ENCODE peak calls at places on chromosomes 1 and 21, in six cellular contexts. One of them, this sample, is unnamed.

GRCh38 chr1:200147094-200147493 is 119.6 kb downstream of the NR5A2 start:
- DNase-seq in activated CD4-positive, alpha-beta T cell treated with anti-CD3 and anti-CD28 coated beads, Interleukin-2, amount 50 U/mL, for 1 hour: no peak
- DNase-seq in stimulated activated CD4-positive, alpha-beta T cell treated with anti-CD3 and anti-CD28 coated beads, Interleukin-12 subunit alpha, Interleukin-12 subunit beta, amount 100 ng/mL, for 48 hours: no peak
- DNase-seq in gastrocnemius medialis: no peak
- DNase-seq in fibroblast of the conjunctiva: no peak
- DNase-seq in endodermal cell: no peak
- DNase-seq in this sample: no peak

GRCh38 chr1:247357781-247358211 is 26.1 kb upstream of the ZNF496 start:
- DNase-seq in activated CD4-positive, alpha-beta T cell treated with anti-CD3 and anti-CD28 coated beads, Interleukin-2, amount 50 U/mL, for 1 hour: no peak
- DNase-seq in stimulated activated CD4-positive, alpha-beta T cell treated with anti-CD3 and anti-CD28 coated beads, Interleukin-12 subunit alpha, Interleukin-12 subunit beta, amount 100 ng/mL, for 48 hours: no peak
- DNase-seq in gastrocnemius medialis: no peak
- DNase-seq in fibroblast of the conjunctiva: no peak
- DNase-seq in endodermal cell: peak
- DNase-seq in this sample: no peak

GRCh38 chr1:158028956-158029355 is 35.5 kb downstream of the KIRREL1 start:
- DNase-seq in activated CD4-positive, alpha-beta T cell treated with anti-CD3 and anti-CD28 coated beads, Interleukin-2, amount 50 U/mL, for 1 hour: no peak
- DNase-seq in stimulated activated CD4-positive, alpha-beta T cell treated with anti-CD3 and anti-CD28 coated beads, Interleukin-12 subunit alpha, Interleukin-12 subunit beta, amount 100 ng/mL, for 48 hours: no peak
- DNase-seq in gastrocnemius medialis: no peak
- DNase-seq in fibroblast of the conjunctiva: no peak
- DNase-seq in endodermal cell: no peak
- DNase-seq in this sample: no peak

GRCh38 chr21:40433575-40433974 is 413.4 kb downstream of the DSCAM start:
- DNase-seq in activated CD4-positive, alpha-beta T cell treated with anti-CD3 and anti-CD28 coated beads, Interleukin-2, amount 50 U/mL, for 1 hour: no peak
- DNase-seq in stimulated activated CD4-positive, alpha-beta T cell treated with anti-CD3 and anti-CD28 coated beads, Interleukin-12 subunit alpha, Interleukin-12 subunit beta, amount 100 ng/mL, for 48 hours: no peak
- DNase-seq in gastrocnemius medialis: no peak
- DNase-seq in fibroblast of the conjunctiva: no peak
- DNase-seq in endodermal cell: no peak
- DNase-seq in this sample: no peak

GRCh38 chr21:15199940-15200339 is 135.1 kb upstream of the NRIP1 start:
- DNase-seq in activated CD4-positive, alpha-beta T cell treated with anti-CD3 and anti-CD28 coated beads, Interleukin-2, amount 50 U/mL, for 1 hour: no peak
- DNase-seq in stimulated activated CD4-positive, alpha-beta T cell treated with anti-CD3 and anti-CD28 coated beads, Interleukin-12 subunit alpha, Interleukin-12 subunit beta, amount 100 ng/mL, for 48 hours: no peak
- DNase-seq in gastrocnemius medialis: no peak
- DNase-seq in fibroblast of the conjunctiva: no peak
- DNase-seq in endodermal cell: no peak
- DNase-seq in this sample: no peak

GRCh38 chr1:167518331-167518700 is at the start of gene CD247:
- DNase-seq in activated CD4-positive, alpha-beta T cell treated with anti-CD3 and anti-CD28 coated beads, Interleukin-2, amount 50 U/mL, for 1 hour: peak
- DNase-seq in stimulated activated CD4-positive, alpha-beta T cell treated with anti-CD3 and anti-CD28 coated beads, Interleukin-12 subunit alpha, Interleukin-12 subunit beta, amount 100 ng/mL, for 48 hours: no peak
- DNase-seq in gastrocnemius medialis: no peak
- DNase-seq in fibroblast of the conjunctiva: no peak
- DNase-seq in endodermal cell: no peak
- DNase-seq in this sample: peak

GRCh38 chr1:119462964-119463363 is 44.0 kb upstream of the HSD3B1 start:
- DNase-seq in activated CD4-positive, alpha-beta T cell treated with anti-CD3 and anti-CD28 coated beads, Interleukin-2, amount 50 U/mL, for 1 hour: no peak
- DNase-seq in stimulated activated CD4-positive, alpha-beta T cell treated with anti-CD3 and anti-CD28 coated beads, Interleukin-12 subunit alpha, Interleukin-12 subunit beta, amount 100 ng/mL, for 48 hours: no peak
- DNase-seq in gastrocnemius medialis: no peak
- DNase-seq in fibroblast of the conjunctiva: no peak
- DNase-seq in endodermal cell: peak
- DNase-seq in this sample: no peak

GRCh38 chr1:6998267-6998666 is 213.0 kb downstream of the CAMTA1 start:
- DNase-seq in activated CD4-positive, alpha-beta T cell treated with anti-CD3 and anti-CD28 coated beads, Interleukin-2, amount 50 U/mL, for 1 hour: no peak
- DNase-seq in stimulated activated CD4-positive, alpha-beta T cell treated with anti-CD3 and anti-CD28 coated beads, Interleukin-12 subunit alpha, Interleukin-12 subunit beta, amount 100 ng/mL, for 48 hours: no peak
- DNase-seq in gastrocnemius medialis: no peak
- DNase-seq in fibroblast of the conjunctiva: no peak
- DNase-seq in endodermal cell: peak
- DNase-seq in this sample: no peak

GRCh38 chr1:234980657-234981396 is 147.8 kb downstream of the TOMM20 start:
- DNase-seq in activated CD4-positive, alpha-beta T cell treated with anti-CD3 and anti-CD28 coated beads, Interleukin-2, amount 50 U/mL, for 1 hour: peak
- DNase-seq in stimulated activated CD4-positive, alpha-beta T cell treated with anti-CD3 and anti-CD28 coated beads, Interleukin-12 subunit alpha, Interleukin-12 subunit beta, amount 100 ng/mL, for 48 hours: peak
- DNase-seq in gastrocnemius medialis: peak
- DNase-seq in fibroblast of the conjunctiva: peak
- DNase-seq in endodermal cell: peak
- DNase-seq in this sample: peak

GRCh38 chr1:48617227-48617626 is 145.2 kb upstream of the SPATA6 start:
- DNase-seq in activated CD4-positive, alpha-beta T cell treated with anti-CD3 and anti-CD28 coated beads, Interleukin-2, amount 50 U/mL, for 1 hour: no peak
- DNase-seq in stimulated activated CD4-positive, alpha-beta T cell treated with anti-CD3 and anti-CD28 coated beads, Interleukin-12 subunit alpha, Interleukin-12 subunit beta, amount 100 ng/mL, for 48 hours: no peak
- DNase-seq in gastrocnemius medialis: no peak
- DNase-seq in fibroblast of the conjunctiva: peak
- DNase-seq in endodermal cell: no peak
- DNase-seq in this sample: no peak

GRCh38 chr1:63917571-63918394 is 144.0 kb downstream of the ROR1 start:
- DNase-seq in activated CD4-positive, alpha-beta T cell treated with anti-CD3 and anti-CD28 coated beads, Interleukin-2, amount 50 U/mL, for 1 hour: no peak
- DNase-seq in stimulated activated CD4-positive, alpha-beta T cell treated with anti-CD3 and anti-CD28 coated beads, Interleukin-12 subunit alpha, Interleukin-12 subunit beta, amount 100 ng/mL, for 48 hours: peak
- DNase-seq in gastrocnemius medialis: no peak
- DNase-seq in fibroblast of the conjunctiva: no peak
- DNase-seq in endodermal cell: peak
- DNase-seq in this sample: no peak

GRCh38 chr1:38991638-38992449 is 768 bp downstream of the AKIRIN1 start:
- DNase-seq in activated CD4-positive, alpha-beta T cell treated with anti-CD3 and anti-CD28 coated beads, Interleukin-2, amount 50 U/mL, for 1 hour: peak
- DNase-seq in stimulated activated CD4-positive, alpha-beta T cell treated with anti-CD3 and anti-CD28 coated beads, Interleukin-12 subunit alpha, Interleukin-12 subunit beta, amount 100 ng/mL, for 48 hours: no peak
- DNase-seq in gastrocnemius medialis: peak
- DNase-seq in fibroblast of the conjunctiva: no peak
- DNase-seq in endodermal cell: peak
- DNase-seq in this sample: no peak

GRCh38 chr1:94804442-94804837 is 15.7 kb upstream of the SLC44A3 start:
- DNase-seq in activated CD4-positive, alpha-beta T cell treated with anti-CD3 and anti-CD28 coated beads, Interleukin-2, amount 50 U/mL, for 1 hour: no peak
- DNase-seq in stimulated activated CD4-positive, alpha-beta T cell treated with anti-CD3 and anti-CD28 coated beads, Interleukin-12 subunit alpha, Interleukin-12 subunit beta, amount 100 ng/mL, for 48 hours: no peak
- DNase-seq in gastrocnemius medialis: no peak
- DNase-seq in fibroblast of the conjunctiva: no peak
- DNase-seq in endodermal cell: no peak
- DNase-seq in this sample: no peak

GRCh38 chr1:204319462-204319861 is 40.3 kb downstream of the PLEKHA6 start:
- DNase-seq in activated CD4-positive, alpha-beta T cell treated with anti-CD3 and anti-CD28 coated beads, Interleukin-2, amount 50 U/mL, for 1 hour: no peak
- DNase-seq in stimulated activated CD4-positive, alpha-beta T cell treated with anti-CD3 and anti-CD28 coated beads, Interleukin-12 subunit alpha, Interleukin-12 subunit beta, amount 100 ng/mL, for 48 hours: no peak
- DNase-seq in gastrocnemius medialis: no peak
- DNase-seq in fibroblast of the conjunctiva: peak
- DNase-seq in endodermal cell: no peak
- DNase-seq in this sample: no peak

GRCh38 chr1:65042467-65042866 is 76.1 kb upstream of the JAK1 start:
- DNase-seq in activated CD4-positive, alpha-beta T cell treated with anti-CD3 and anti-CD28 coated beads, Interleukin-2, amount 50 U/mL, for 1 hour: no peak
- DNase-seq in stimulated activated CD4-positive, alpha-beta T cell treated with anti-CD3 and anti-CD28 coated beads, Interleukin-12 subunit alpha, Interleukin-12 subunit beta, amount 100 ng/mL, for 48 hours: no peak
- DNase-seq in gastrocnemius medialis: no peak
- DNase-seq in fibroblast of the conjunctiva: no peak
- DNase-seq in endodermal cell: no peak
- DNase-seq in this sample: no peak

GRCh38 chr1:192506741-192507155 is 68.8 kb upstream of the RGS1 start:
- DNase-seq in activated CD4-positive, alpha-beta T cell treated with anti-CD3 and anti-CD28 coated beads, Interleukin-2, amount 50 U/mL, for 1 hour: no peak
- DNase-seq in stimulated activated CD4-positive, alpha-beta T cell treated with anti-CD3 and anti-CD28 coated beads, Interleukin-12 subunit alpha, Interleukin-12 subunit beta, amount 100 ng/mL, for 48 hours: no peak
- DNase-seq in gastrocnemius medialis: no peak
- DNase-seq in fibroblast of the conjunctiva: no peak
- DNase-seq in endodermal cell: no peak
- DNase-seq in this sample: no peak

GRCh38 chr1:14304381-14304865 is 294.1 kb upstream of the KAZN start:
- DNase-seq in activated CD4-positive, alpha-beta T cell treated with anti-CD3 and anti-CD28 coated beads, Interleukin-2, amount 50 U/mL, for 1 hour: no peak
- DNase-seq in stimulated activated CD4-positive, alpha-beta T cell treated with anti-CD3 and anti-CD28 coated beads, Interleukin-12 subunit alpha, Interleukin-12 subunit beta, amount 100 ng/mL, for 48 hours: no peak
- DNase-seq in gastrocnemius medialis: peak
- DNase-seq in fibroblast of the conjunctiva: peak
- DNase-seq in endodermal cell: no peak
- DNase-seq in this sample: no peak

GRCh38 chr1:24926596-24927249 is 3.4 kb downstream of the RUNX3 start:
- DNase-seq in activated CD4-positive, alpha-beta T cell treated with anti-CD3 and anti-CD28 coated beads, Interleukin-2, amount 50 U/mL, for 1 hour: no peak
- DNase-seq in stimulated activated CD4-positive, alpha-beta T cell treated with anti-CD3 and anti-CD28 coated beads, Interleukin-12 subunit alpha, Interleukin-12 subunit beta, amount 100 ng/mL, for 48 hours: no peak
- DNase-seq in gastrocnemius medialis: no peak
- DNase-seq in fibroblast of the conjunctiva: no peak
- DNase-seq in endodermal cell: peak
- DNase-seq in this sample: no peak

GRCh38 chr1:8815582-8816285 is 1.7 kb downstream of the RERE start:
- DNase-seq in activated CD4-positive, alpha-beta T cell treated with anti-CD3 and anti-CD28 coated beads, Interleukin-2, amount 50 U/mL, for 1 hour: no peak
- DNase-seq in stimulated activated CD4-positive, alpha-beta T cell treated with anti-CD3 and anti-CD28 coated beads, Interleukin-12 subunit alpha, Interleukin-12 subunit beta, amount 100 ng/mL, for 48 hours: no peak
- DNase-seq in gastrocnemius medialis: no peak
- DNase-seq in fibroblast of the conjunctiva: no peak
- DNase-seq in endodermal cell: peak
- DNase-seq in this sample: no peak

GRCh38 chr1:175116903-175117302 is 49.3 kb downstream of the TNN start:
- DNase-seq in activated CD4-positive, alpha-beta T cell treated with anti-CD3 and anti-CD28 coated beads, Interleukin-2, amount 50 U/mL, for 1 hour: no peak
- DNase-seq in stimulated activated CD4-positive, alpha-beta T cell treated with anti-CD3 and anti-CD28 coated beads, Interleukin-12 subunit alpha, Interleukin-12 subunit beta, amount 100 ng/mL, for 48 hours: no peak
- DNase-seq in gastrocnemius medialis: no peak
- DNase-seq in fibroblast of the conjunctiva: no peak
- DNase-seq in endodermal cell: peak
- DNase-seq in this sample: no peak

GRCh38 chr21:41175080-41175479 is 7.1 kb downstream of the BACE2 start:
- DNase-seq in activated CD4-positive, alpha-beta T cell treated with anti-CD3 and anti-CD28 coated beads, Interleukin-2, amount 50 U/mL, for 1 hour: no peak
- DNase-seq in stimulated activated CD4-positive, alpha-beta T cell treated with anti-CD3 and anti-CD28 coated beads, Interleukin-12 subunit alpha, Interleukin-12 subunit beta, amount 100 ng/mL, for 48 hours: no peak
- DNase-seq in gastrocnemius medialis: no peak
- DNase-seq in fibroblast of the conjunctiva: no peak
- DNase-seq in endodermal cell: no peak
- DNase-seq in this sample: no peak

GRCh38 chr21:44986471-44987291 is 46.9 kb downstream of the SLX9 start:
- DNase-seq in activated CD4-positive, alpha-beta T cell treated with anti-CD3 and anti-CD28 coated beads, Interleukin-2, amount 50 U/mL, for 1 hour: no peak
- DNase-seq in stimulated activated CD4-positive, alpha-beta T cell treated with anti-CD3 and anti-CD28 coated beads, Interleukin-12 subunit alpha, Interleukin-12 subunit beta, amount 100 ng/mL, for 48 hours: no peak
- DNase-seq in gastrocnemius medialis: peak
- DNase-seq in fibroblast of the conjunctiva: no peak
- DNase-seq in endodermal cell: peak
- DNase-seq in this sample: no peak

GRCh38 chr1:116878804-116879477 is 30.8 kb upstream of the PTGFRN start:
- DNase-seq in activated CD4-positive, alpha-beta T cell treated with anti-CD3 and anti-CD28 coated beads, Interleukin-2, amount 50 U/mL, for 1 hour: no peak
- DNase-seq in stimulated activated CD4-positive, alpha-beta T cell treated with anti-CD3 and anti-CD28 coated beads, Interleukin-12 subunit alpha, Interleukin-12 subunit beta, amount 100 ng/mL, for 48 hours: no peak
- DNase-seq in gastrocnemius medialis: peak
- DNase-seq in fibroblast of the conjunctiva: peak
- DNase-seq in endodermal cell: peak
- DNase-seq in this sample: no peak

GRCh38 chr1:207181838-207182237 is 77.8 kb downstream of the C4BPA start:
- DNase-seq in activated CD4-positive, alpha-beta T cell treated with anti-CD3 and anti-CD28 coated beads, Interleukin-2, amount 50 U/mL, for 1 hour: no peak
- DNase-seq in stimulated activated CD4-positive, alpha-beta T cell treated with anti-CD3 and anti-CD28 coated beads, Interleukin-12 subunit alpha, Interleukin-12 subunit beta, amount 100 ng/mL, for 48 hours: no peak
- DNase-seq in gastrocnemius medialis: no peak
- DNase-seq in fibroblast of the conjunctiva: peak
- DNase-seq in endodermal cell: no peak
- DNase-seq in this sample: no peak

GRCh38 chr1:184456189-184456588 is 69.4 kb downstream of the C1orf21 start:
- DNase-seq in activated CD4-positive, alpha-beta T cell treated with anti-CD3 and anti-CD28 coated beads, Interleukin-2, amount 50 U/mL, for 1 hour: no peak
- DNase-seq in stimulated activated CD4-positive, alpha-beta T cell treated with anti-CD3 and anti-CD28 coated beads, Interleukin-12 subunit alpha, Interleukin-12 subunit beta, amount 100 ng/mL, for 48 hours: no peak
- DNase-seq in gastrocnemius medialis: no peak
- DNase-seq in fibroblast of the conjunctiva: no peak
- DNase-seq in endodermal cell: no peak
- DNase-seq in this sample: no peak

GRCh38 chr1:228884615-228885566 is 149.6 kb downstream of the RHOU start:
- DNase-seq in activated CD4-positive, alpha-beta T cell treated with anti-CD3 and anti-CD28 coated beads, Interleukin-2, amount 50 U/mL, for 1 hour: no peak
- DNase-seq in stimulated activated CD4-positive, alpha-beta T cell treated with anti-CD3 and anti-CD28 coated beads, Interleukin-12 subunit alpha, Interleukin-12 subunit beta, amount 100 ng/mL, for 48 hours: no peak
- DNase-seq in gastrocnemius medialis: no peak
- DNase-seq in fibroblast of the conjunctiva: no peak
- DNase-seq in endodermal cell: no peak
- DNase-seq in this sample: no peak

GRCh38 chr1:115706774-115707425 is 61.6 kb downstream of the CASQ2 start:
- DNase-seq in activated CD4-positive, alpha-beta T cell treated with anti-CD3 and anti-CD28 coated beads, Interleukin-2, amount 50 U/mL, for 1 hour: no peak
- DNase-seq in stimulated activated CD4-positive, alpha-beta T cell treated with anti-CD3 and anti-CD28 coated beads, Interleukin-12 subunit alpha, Interleukin-12 subunit beta, amount 100 ng/mL, for 48 hours: peak
- DNase-seq in gastrocnemius medialis: no peak
- DNase-seq in fibroblast of the conjunctiva: peak
- DNase-seq in endodermal cell: peak
- DNase-seq in this sample: no peak

GRCh38 chr1:197799271-197799670 is 24.0 kb upstream of the DENND1B start:
- DNase-seq in activated CD4-positive, alpha-beta T cell treated with anti-CD3 and anti-CD28 coated beads, Interleukin-2, amount 50 U/mL, for 1 hour: no peak
- DNase-seq in stimulated activated CD4-positive, alpha-beta T cell treated with anti-CD3 and anti-CD28 coated beads, Interleukin-12 subunit alpha, Interleukin-12 subunit beta, amount 100 ng/mL, for 48 hours: no peak
- DNase-seq in gastrocnemius medialis: no peak
- DNase-seq in fibroblast of the conjunctiva: peak
- DNase-seq in endodermal cell: peak
- DNase-seq in this sample: no peak

GRCh38 chr1:159556931-159557369 is 21.1 kb upstream of the OR10J5 start:
- DNase-seq in activated CD4-positive, alpha-beta T cell treated with anti-CD3 and anti-CD28 coated beads, Interleukin-2, amount 50 U/mL, for 1 hour: no peak
- DNase-seq in stimulated activated CD4-positive, alpha-beta T cell treated with anti-CD3 and anti-CD28 coated beads, Interleukin-12 subunit alpha, Interleukin-12 subunit beta, amount 100 ng/mL, for 48 hours: no peak
- DNase-seq in gastrocnemius medialis: no peak
- DNase-seq in fibroblast of the conjunctiva: no peak
- DNase-seq in endodermal cell: peak
- DNase-seq in this sample: no peak

GRCh38 chr1:172163479-172164215 is 256.8 kb upstream of the C1orf105 start:
- DNase-seq in activated CD4-positive, alpha-beta T cell treated with anti-CD3 and anti-CD28 coated beads, Interleukin-2, amount 50 U/mL, for 1 hour: no peak
- DNase-seq in stimulated activated CD4-positive, alpha-beta T cell treated with anti-CD3 and anti-CD28 coated beads, Interleukin-12 subunit alpha, Interleukin-12 subunit beta, amount 100 ng/mL, for 48 hours: no peak
- DNase-seq in gastrocnemius medialis: no peak
- DNase-seq in fibroblast of the conjunctiva: no peak
- DNase-seq in endodermal cell: no peak
- DNase-seq in this sample: no peak

GRCh38 chr1:233867028-233867427 is 37.4 kb upstream of the SLC35F3 start:
- DNase-seq in activated CD4-positive, alpha-beta T cell treated with anti-CD3 and anti-CD28 coated beads, Interleukin-2, amount 50 U/mL, for 1 hour: no peak
- DNase-seq in stimulated activated CD4-positive, alpha-beta T cell treated with anti-CD3 and anti-CD28 coated beads, Interleukin-12 subunit alpha, Interleukin-12 subunit beta, amount 100 ng/mL, for 48 hours: no peak
- DNase-seq in gastrocnemius medialis: no peak
- DNase-seq in fibroblast of the conjunctiva: no peak
- DNase-seq in endodermal cell: no peak
- DNase-seq in this sample: no peak

GRCh38 chr1:43313771-43314170 is 13.0 kb downstream of the TIE1 start:
- DNase-seq in activated CD4-positive, alpha-beta T cell treated with anti-CD3 and anti-CD28 coated beads, Interleukin-2, amount 50 U/mL, for 1 hour: no peak
- DNase-seq in stimulated activated CD4-positive, alpha-beta T cell treated with anti-CD3 and anti-CD28 coated beads, Interleukin-12 subunit alpha, Interleukin-12 subunit beta, amount 100 ng/mL, for 48 hours: no peak
- DNase-seq in gastrocnemius medialis: no peak
- DNase-seq in fibroblast of the conjunctiva: no peak
- DNase-seq in endodermal cell: no peak
- DNase-seq in this sample: no peak